ENCODE peak calls at places on chromosomes 7 and 10, in ten cellular contexts. G, H, P, D, V, S, B, Q, C and F are unnamed samples.
A peak's percentile ranks its signal among the peaks of the same experiment; 100 is the strongest.

GRCh38 chr10:127973810-127974311 is 67.0 kb downstream of the PTPRE start:
- DNase-seq in B (no peak), D (no peak), S (no peak), G (no peak), C (no peak), V (no peak), Q (no peak), H (no peak), P (no peak), F (no peak)

GRCh38 chr10:103749779-103750178 is 105.6 kb downstream of the SH3PXD2A start:
- DNase-seq in B (no peak), C (no peak), V (no peak), H (no peak), P (no peak), G (no peak), D (no peak), S (no peak), Q (no peak), F (no peak)

GRCh38 chr7:17521437-17521836 is 223.0 kb downstream of the AHR start:
- DNase-seq in C (no peak), V (peak; percentile 79), G (peak; percentile 78), B (no peak), H (peak; percentile 88), Q (no peak), D (no peak), P (no peak), S (peak; percentile 42), F (no peak)

GRCh38 chr10:72802291-72803118 is 91.0 kb upstream of the OIT3 start:
- DNase-seq in C (no peak), D (no peak), Q (no peak), H (peak; percentile 67), S (no peak), P (no peak), G (peak; percentile 68), B (no peak), V (peak; percentile 58), F (no peak)

GRCh38 chr10:102397222-102398171 is 2.0 kb downstream of the NFKB2 start:
- DNase-seq in V (no peak), Q (no peak), G (no peak), H (no peak), S (no peak), C (no peak), D (no peak), B (no peak), P (peak; percentile 51), F (no peak)

GRCh38 chr7:2217716-2218443 is 14.9 kb downstream of the MAD1L1 start:
- DNase-seq in B (no peak), Q (no peak), P (no peak), G (peak; percentile 21), C (no peak), S (no peak), H (no peak), V (no peak), D (no peak), F (no peak)

GRCh38 chr7:115221484-115221883 is 299.6 kb downstream of the MDFIC start:
- DNase-seq in D (no peak), G (peak; percentile 53), C (no peak), P (no peak), V (peak; percentile 1), B (no peak), H (no peak), Q (no peak), S (no peak), F (no peak)

GRCh38 chr7:21850531-21851285 is 95.0 kb downstream of the CDCA7L start:
- DNase-seq in S (no peak), B (no peak), V (peak; percentile 58), C (no peak), G (peak; percentile 69), P (no peak), H (peak; percentile 5), Q (no peak), D (no peak), F (no peak)

GRCh38 chr7:155456772-155457543 is 971 bp upstream of the EN2 start:
- DNase-seq in V (peak; percentile 10), B (no peak), Q (no peak), D (no peak), H (peak; percentile 31), C (peak; percentile 83), P (peak; percentile 88), S (peak; percentile 77), G (peak; percentile 80), F (no peak)